ENCODE peak calls at places on chromosomes 6 and 20, in five cellular contexts. T is bronchial epithelial cell, Z is GM23248, C is neuronal stem cell, L is neural progenitor cell. U is an unnamed sample.

GRCh38 chr6:25147191-25147590 is 132.0 kb upstream of the CARMIL1 start:
- DNase-seq in C (no peak), L (no peak), Z (no peak), T (no peak), U (no peak)

GRCh38 chr6:35078896-35079295 is 62.2 kb downstream of the TCP11 start:
- DNase-seq in Z (no peak), C (no peak), T (no peak), L (no peak), U (no peak)

GRCh38 chr6:158978752-158979151 is 21.2 kb downstream of the RSPH3 start:
- DNase-seq in C (no peak), L (no peak), Z (peak), T (peak), U (no peak)

GRCh38 chr20:20869161-20869560 is 156.7 kb upstream of the RALGAPA2 start:
- DNase-seq in C (no peak), Z (no peak), L (no peak), T (no peak), U (no peak)

GRCh38 chr6:140546640-140547039 is 1172.2 kb upstream of the CITED2 start:
- DNase-seq in Z (peak), L (no peak), C (no peak), T (peak), U (no peak)

GRCh38 chr20:17227199-17227535 is 327 bp downstream of the PCSK2 start:
- DNase-seq in C (no peak), Z (peak), T (no peak), L (no peak), U (no peak)

GRCh38 chr20:53878262-53879047 is 191.9 kb downstream of the BCAS1 start:
- DNase-seq in Z (no peak), C (no peak), L (no peak), T (no peak), U (no peak)

GRCh38 chr6:35218021-35218420 is 4.3 kb downstream of the SCUBE3 start:
- DNase-seq in C (no peak), T (peak), Z (peak), L (no peak), U (no peak)

GRCh38 chr6:113901482-113901881 is 44.3 kb downstream of the MARCKS start:
- DNase-seq in Z (peak), L (no peak), T (peak), C (no peak), U (no peak)

GRCh38 chr6:6007311-6008113 is 787 bp upstream of the NRN1 start:
- DNase-seq in C (no peak), T (no peak), L (peak), Z (peak), U (no peak)

DNA sequence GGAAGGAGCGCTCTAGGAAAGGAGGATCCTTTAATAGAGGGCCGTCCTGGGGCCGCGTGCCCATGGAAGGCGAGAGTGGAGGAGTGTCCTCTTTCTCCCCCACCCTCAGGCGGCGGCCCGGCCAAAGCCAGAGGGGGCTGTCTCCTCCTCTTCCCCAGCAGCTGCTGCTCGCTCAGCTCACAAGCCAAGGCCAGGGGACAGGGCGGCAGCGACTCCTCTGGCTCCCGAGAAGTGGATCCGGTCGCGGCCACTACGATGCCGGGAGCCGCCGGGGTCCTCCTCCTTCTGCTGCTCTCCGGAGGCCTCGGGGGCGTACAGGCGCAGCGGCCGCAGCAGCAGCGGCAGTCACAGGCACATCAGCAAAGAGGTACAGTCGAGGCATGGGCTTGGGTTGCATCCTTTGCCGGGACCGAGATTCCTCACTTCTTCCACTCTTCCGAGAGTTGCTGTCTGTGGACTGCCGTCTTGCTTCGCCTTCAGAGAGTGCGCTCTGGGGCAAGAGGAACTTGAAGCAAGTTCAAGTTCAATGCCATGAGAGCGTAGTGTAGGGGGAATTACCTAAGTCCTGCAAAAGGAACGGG is at the start of gene LAMA2:
- DNase-seq in C (peak), L (peak), T (peak), Z (peak), U (peak)
- H3K4me3 ChIP-seq in C (peak), L (peak), T (peak), Z (peak), U (peak)

GRCh38 chr20:40810336-40810735 is 121.3 kb upstream of the MAFB start:
- DNase-seq in T (no peak), L (no peak), Z (no peak), C (no peak), U (no peak)
- H3K4me3 ChIP-seq in T (no peak), L (no peak), Z (no peak), C (no peak), U (no peak)

GRCh38 chr6:148701393-148701774 is 45.4 kb upstream of the UST start:
- DNase-seq in T (no peak), L (no peak), Z (peak), C (no peak), U (no peak)
- H3K4me3 ChIP-seq in T (no peak), L (no peak), Z (peak), C (no peak), U (peak)

GRCh38 chr6:26271640-26272090 is 93.3 kb upstream of the BTN3A2 start:
- DNase-seq in L (no peak), T (no peak), Z (no peak), C (no peak), U (peak)

GRCh38 chr6:26270903-26271639 is 93.9 kb upstream of the BTN3A2 start:
- DNase-seq in C (peak), L (peak), Z (peak), T (peak), U (peak)

GRCh38 chr6:26268659-26269402 is 96.2 kb upstream of the BTN3A2 start:
- DNase-seq in L (peak), C (peak), Z (peak), T (peak), U (peak)

GRCh38 chr6:26270121-26270861 is 94.7 kb upstream of the BTN3A2 start:
- DNase-seq in L (peak), Z (no peak), T (peak), C (no peak), U (no peak)

GRCh38 chr6:26269406-26270120 is 95.4 kb upstream of the BTN3A2 start:
- DNase-seq in C (no peak), L (no peak), Z (no peak), T (peak), U (no peak)
- H3K4me3 ChIP-seq in C (peak), L (peak), Z (peak), T (no peak), U (no peak)

DNA sequence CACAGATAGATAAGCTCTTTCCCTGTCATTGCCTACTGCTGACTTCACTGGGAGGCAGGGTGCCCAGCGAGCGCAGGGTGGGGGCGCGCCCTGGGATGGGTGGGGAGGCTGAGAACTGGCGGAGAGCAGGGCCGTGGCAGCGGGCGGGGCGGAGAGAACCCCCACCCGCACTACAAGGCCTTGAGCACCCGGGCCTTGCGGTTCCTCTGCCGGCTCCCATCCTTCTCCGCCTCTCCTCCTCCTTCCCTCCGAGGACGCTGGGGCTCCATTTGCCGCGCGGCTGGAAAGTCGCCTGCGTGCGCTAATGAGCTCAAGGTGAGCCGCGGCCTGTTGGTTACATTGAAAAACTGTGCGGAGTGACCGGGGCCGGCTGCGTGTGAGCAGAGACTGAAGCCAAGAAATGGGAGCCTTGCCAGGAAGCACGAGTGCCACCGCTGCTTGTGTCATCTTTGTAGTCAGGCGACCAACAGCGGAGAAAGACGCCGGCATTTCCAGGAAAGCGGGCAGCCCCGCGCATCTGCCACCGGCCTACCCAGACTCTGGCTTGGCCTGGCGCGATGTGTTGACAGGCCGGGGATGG is 963.5 kb upstream of the SLC35B3 start:
- DNase-seq in C (no peak), T (no peak), L (no peak), Z (no peak), U (peak)
- H3K4me3 ChIP-seq in C (no peak), T (no peak), L (no peak), Z (no peak), U (no peak)